ENCODE peak calls at places on chromosomes 6 and 20, in eight cellular contexts. N, T, J, W, S, Z, I and K are unnamed samples.

GRCh38 chr6:43896474-43896873 is 126.5 kb downstream of the VEGFA start:
- DNase-seq in W (no peak), Z (no peak), N (no peak), T (no peak), I (no peak), J (no peak), S (no peak), K (no peak)

GRCh38 chr6:170258395-170258794 is 32.5 kb downstream of the DLL1 start:
- DNase-seq in J (no peak), T (peak; percentile 47), I (no peak), W (no peak), N (peak; percentile 33), S (no peak), Z (no peak), K (no peak)

GRCh38 chr6:105346052-105346451 is 56.8 kb downstream of the PREP start:
- DNase-seq in T (no peak), J (no peak), N (no peak), W (no peak), I (peak; percentile 9), Z (peak; percentile 70), S (no peak), K (no peak)

GRCh38 chr6:24574809-24575208 is 71.2 kb downstream of the KIAA0319 start:
- DNase-seq in J (no peak), T (no peak), S (no peak), Z (no peak), W (no peak), I (no peak), N (no peak), K (no peak)

GRCh38 chr20:1867495-1868260 is 27.5 kb upstream of the SIRPA start:
- DNase-seq in Z (no peak), W (no peak), N (no peak), J (no peak), T (no peak), I (no peak), S (no peak), K (no peak)

GRCh38 chr6:118667988-118668387 is 16.6 kb upstream of the CEP85L start:
- DNase-seq in J (no peak), T (no peak), W (no peak), Z (no peak), N (no peak), I (no peak), S (no peak), K (no peak)

GRCh38 chr6:14243617-14244016 is 126.0 kb downstream of the CD83 start:
- DNase-seq in J (no peak), Z (no peak), W (no peak), T (no peak), S (no peak), N (no peak), I (no peak), K (no peak)

GRCh38 chr20:44471481-44471882 is 4.2 kb upstream of the TTPAL start:
- DNase-seq in I (peak; percentile 60), N (peak; percentile 10), S (no peak), Z (peak; percentile 39), T (no peak), W (no peak), J (no peak), K (no peak)

GRCh38 chr6:34558172-34558714 is 2.1 kb upstream of the SPDEF start:
- DNase-seq in N (no peak), J (no peak), T (no peak), W (no peak), S (no peak), I (no peak), Z (no peak), K (no peak)

GRCh38 chr6:34561227-34561530 is 5.0 kb upstream of the SPDEF start:
- DNase-seq in I (no peak), T (no peak), W (no peak), N (no peak), Z (no peak), S (no peak), J (no peak), K (no peak)

GRCh38 chr6:34562350-34562749 is 6.2 kb upstream of the SPDEF start:
- DNase-seq in S (no peak), J (no peak), W (no peak), N (no peak), Z (no peak), I (no peak), T (no peak), K (no peak)

GRCh38 chr6:34559651-34560365 is 3.7 kb upstream of the SPDEF start:
- DNase-seq in N (no peak), T (no peak), S (no peak), Z (peak; percentile 35), I (no peak), W (no peak), J (no peak), K (no peak)

DNA sequence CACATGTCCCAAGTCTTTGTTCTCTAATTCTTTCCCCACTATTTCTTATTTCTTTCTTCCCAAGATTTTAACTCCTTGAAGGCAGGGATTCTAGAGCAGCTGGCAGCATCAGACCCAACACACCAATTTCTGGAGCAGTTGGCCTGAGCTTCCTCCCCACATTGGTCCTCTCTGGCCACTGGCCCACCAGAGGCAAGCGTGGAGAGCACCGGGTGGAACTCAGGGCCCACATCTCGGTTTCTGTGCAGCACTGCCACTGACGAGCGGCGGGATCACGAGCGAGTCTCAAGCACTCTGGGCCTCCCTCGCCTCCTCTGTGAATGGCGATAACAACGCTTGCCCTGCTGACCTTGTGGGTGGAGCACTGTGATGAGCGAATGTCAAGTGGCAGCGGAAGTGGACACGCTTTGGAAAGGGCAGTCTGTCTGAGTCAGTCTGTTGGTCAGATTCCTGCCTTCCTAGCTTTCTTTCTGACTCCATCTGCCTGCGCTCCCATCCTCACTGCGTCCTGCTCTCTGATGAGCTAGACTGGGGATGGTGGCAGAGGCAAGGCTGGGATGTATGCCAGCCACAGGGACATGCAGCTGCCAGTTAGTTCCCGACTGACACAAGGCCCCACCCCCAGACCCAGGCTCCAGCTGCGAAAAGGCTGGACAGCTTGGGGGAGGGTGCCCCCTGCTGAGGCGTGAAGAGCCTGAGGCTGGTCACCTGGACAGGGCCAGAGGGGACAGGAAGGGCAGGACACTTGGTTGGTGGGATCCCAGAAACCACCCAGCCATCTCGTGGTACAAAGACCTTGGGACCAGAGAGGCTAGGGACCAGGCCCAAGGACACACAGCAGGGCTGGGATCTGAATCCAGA is 4.5 kb upstream of the SPDEF start:
- DNase-seq in J (no peak), I (peak; percentile 65), T (no peak), N (no peak), S (no peak), W (no peak), Z (peak; percentile 83), K (no peak)
- H3K27ac ChIP-seq in J (no peak overlapping the region), I (no peak overlapping the region), T (no peak overlapping the region), N (no peak overlapping the region), S (no peak overlapping the region), W (no peak overlapping the region), Z (peak overlapping the region; percentile 90), K (no peak overlapping the region)

GRCh38 chr20:3798405-3798768 is 2.3 kb downstream of the CDC25B start:
- DNase-seq in J (no peak), N (no peak), T (peak; percentile 62), S (no peak), Z (no peak), W (no peak), I (no peak), K (no peak)
- H3K4me3 ChIP-seq in J (peak overlapping the region; percentile 20), N (no peak overlapping the region), T (peak overlapping the region; percentile 59), S (no peak overlapping the region), Z (no peak overlapping the region), W (peak overlapping the region; percentile 90), I (no peak overlapping the region), K (no peak overlapping the region)

GRCh38 chr20:57043091-57043490 is 223.3 kb downstream of the BMP7 start:
- DNase-seq in I (no peak), S (no peak), J (no peak), W (no peak), T (no peak), Z (no peak), N (no peak), K (no peak)

GRCh38 chr20:57037689-57038088 is 228.8 kb downstream of the BMP7 start:
- DNase-seq in N (no peak), I (no peak), Z (no peak), W (no peak), J (no peak), T (no peak), S (no peak), K (no peak)

GRCh38 chr20:57040924-57041323 is 225.5 kb downstream of the BMP7 start:
- DNase-seq in Z (no peak), W (no peak), J (no peak), S (no peak), N (no peak), T (no peak), I (peak; percentile 62), K (no peak)

GRCh38 chr20:57040461-57040860 is 226.0 kb downstream of the BMP7 start:
- DNase-seq in Z (no peak), J (no peak), N (no peak), I (no peak), T (no peak), S (no peak), W (no peak), K (no peak)

DNA sequence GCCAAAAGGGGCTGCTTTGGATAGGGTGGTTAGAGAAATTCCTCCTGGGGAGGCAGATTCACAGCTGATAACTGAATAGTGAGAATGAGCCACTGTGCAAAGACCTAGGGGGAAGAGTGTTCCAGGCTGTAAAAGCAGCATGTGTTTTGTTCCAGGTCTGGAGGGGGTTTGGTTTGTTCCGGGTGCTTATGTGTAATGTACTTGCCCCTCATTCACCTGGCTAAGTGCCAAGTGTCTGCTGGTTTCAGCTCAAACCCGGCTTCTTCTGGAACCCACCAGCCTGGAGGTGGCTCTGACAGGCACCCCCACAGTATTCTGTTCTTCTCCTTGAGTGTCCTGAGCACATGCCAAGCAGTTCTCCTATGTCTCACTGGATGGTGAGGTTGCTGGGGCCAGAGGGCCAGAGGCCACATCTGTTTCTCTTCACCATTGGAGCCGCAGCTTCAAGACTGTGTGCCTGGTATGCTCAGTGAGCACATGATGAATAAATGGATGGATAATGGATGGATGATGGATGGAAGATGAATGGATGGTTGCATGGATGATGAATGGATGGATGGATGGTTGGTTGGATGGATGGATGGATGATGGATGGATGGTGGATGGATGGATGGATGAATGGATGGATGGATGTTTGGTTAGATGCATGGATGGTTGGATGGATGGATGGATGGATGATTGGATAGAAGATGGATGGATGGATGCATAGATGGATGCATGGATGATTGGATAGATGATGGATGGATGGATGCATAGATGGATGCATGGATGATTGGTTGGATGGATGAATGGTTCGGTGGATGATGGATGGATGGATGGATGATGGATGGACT is 227.6 kb downstream of the BMP7 start:
- DNase-seq in N (no peak), W (no peak), Z (no peak), I (no peak), J (no peak), S (no peak), T (no peak), K (no peak)
- H3K27me3 ChIP-seq in N (no peaks in the 10 kb centered on the region), W (no peaks in the 10 kb centered on the region), Z (no peaks in the 10 kb centered on the region), I (peaks cover 2% of the 10 kb centered on the region), J (no peaks in the 10 kb centered on the region), S (peaks cover 8% of the 10 kb centered on the region), T (peaks cover 8% of the 10 kb centered on the region), K (no peaks in the 10 kb centered on the region)

DNA sequence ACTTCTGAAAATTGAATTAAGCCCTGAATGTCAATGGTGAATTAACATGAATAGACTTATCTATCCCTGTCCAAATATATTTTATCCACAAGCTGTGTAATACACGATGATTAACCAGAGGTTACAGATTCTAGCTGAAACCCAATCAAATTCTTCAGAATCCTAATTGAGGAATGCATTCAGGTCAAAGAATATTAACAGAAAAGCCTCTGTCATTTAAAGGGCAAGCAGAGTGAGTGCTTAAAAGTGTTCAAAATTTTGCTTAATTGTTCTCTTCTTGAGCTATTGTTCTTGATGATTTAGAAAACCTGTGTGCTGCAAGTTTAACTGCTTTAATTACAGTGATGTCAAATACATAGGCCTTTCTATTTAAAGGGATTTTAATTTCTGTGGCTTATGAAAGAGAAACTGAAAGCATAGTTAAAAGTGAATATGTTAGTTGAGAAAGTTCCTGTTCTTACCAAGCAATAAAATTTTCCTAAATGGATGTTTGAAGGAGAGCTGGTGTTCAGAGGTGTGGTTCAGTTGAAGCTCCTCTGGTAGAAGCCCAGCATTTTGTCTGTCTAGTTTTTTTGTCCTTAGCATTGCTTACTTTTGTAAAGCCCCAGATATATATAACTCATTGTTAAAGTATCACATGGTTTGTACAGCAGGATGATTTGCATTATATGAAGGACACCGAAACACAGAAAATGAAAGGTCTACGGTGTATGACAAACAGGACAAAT is 466.3 kb upstream of the PLCB4 start:
- DNase-seq in I (no peak), T (no peak), S (no peak), J (no peak), Z (no peak), W (no peak), N (no peak), K (no peak)
- H3K27ac ChIP-seq in I (no peak overlapping the region), T (peak overlapping the region; percentile 70), S (no peak overlapping the region), J (peak overlapping the region; percentile 16), Z (no peak overlapping the region), W (no peak overlapping the region), N (no peak overlapping the region), K (peak overlapping the region; percentile 66)